ENCODE peak calls at places on chromosomes 3 and 15, in four cellular contexts. M is SK-N-SH, S is left lung, W is AG09309. N is an unnamed sample.

GRCh38 chr3:171192176-171192854 is 165.8 kb upstream of the SLC2A2 start:
- DNase-seq in M (no peak), S (no peak), W (peak), N (peak)

GRCh38 chr3:112053229-112053628 is 18.7 kb downstream of the TMPRSS7 start:
- DNase-seq in M (no peak), W (no peak), S (no peak), N (no peak)

GRCh38 chr15:68646751-68647150 is 68.0 kb downstream of the CORO2B start:
- DNase-seq in S (no peak), M (peak), W (no peak), N (no peak)

GRCh38 chr3:181969925-181970324 is 258.2 kb downstream of the SOX2 start:
- DNase-seq in S (no peak), W (no peak), M (no peak), N (no peak)

GRCh38 chr15:66241886-66242285 is 11.7 kb downstream of the MEGF11 start:
- DNase-seq in M (no peak), W (no peak), S (no peak), N (no peak)

GRCh38 chr3:48429416-48430358 is at the start of gene PLXNB1:
- DNase-seq in S (peak), M (peak), W (no peak), N (peak)

GRCh38 chr15:35857812-35858211 is 311.8 kb upstream of the DPH6 start:
- DNase-seq in W (no peak), M (no peak), S (no peak), N (no peak)

GRCh38 chr3:158470944-158471638 is 99.9 kb upstream of the MLF1 start:
- DNase-seq in W (no peak), M (no peak), S (no peak), N (no peak)

GRCh38 chr3:140170612-140171011 is 235.6 kb downstream of the CLSTN2 start:
- DNase-seq in S (no peak), W (no peak), M (no peak), N (no peak)

GRCh38 chr3:12916159-12916558 is 74.8 kb upstream of the RPL32 start:
- DNase-seq in W (no peak), M (no peak), S (no peak), N (no peak)

GRCh38 chr15:53218996-53219580 is 429.0 kb upstream of the ONECUT1 start:
- DNase-seq in S (no peak), W (no peak), M (no peak), N (no peak)

GRCh38 chr3:13665582-13666226 is 116.8 kb downstream of the FBLN2 start:
- DNase-seq in S (no peak), M (no peak), W (no peak), N (no peak)

GRCh38 chr3:10265833-10266232 is 17.6 kb downstream of the TATDN2 start:
- DNase-seq in M (no peak), S (no peak), W (no peak), N (no peak)

GRCh38 chr15:66644815-66645345 is 57.2 kb upstream of the SMAD6 start:
- DNase-seq in W (no peak), S (no peak), M (no peak), N (no peak)

GRCh38 chr3:55269096-55269495 is 218.0 kb downstream of the WNT5A start:
- DNase-seq in W (no peak), M (no peak), S (no peak), N (no peak)

GRCh38 chr15:72982750-72983149 is 69.5 kb upstream of the NEO1 start:
- DNase-seq in W (no peak), S (no peak), M (no peak), N (no peak)

GRCh38 chr3:157541506-157542236 is 38.5 kb upstream of the VEPH1 start:
- DNase-seq in W (no peak), M (no peak), S (no peak), N (no peak)

GRCh38 chr3:56958879-56959607 is 101.4 kb upstream of the SPATA12 start:
- DNase-seq in S (no peak), M (no peak), W (no peak), N (no peak)

GRCh38 chr3:76700323-76700722 is 339.6 kb upstream of the ROBO2 start:
- DNase-seq in S (no peak), M (no peak), W (no peak), N (no peak)

GRCh38 chr3:188348445-188349244 is 194.7 kb downstream of the LPP start:
- DNase-seq in S (peak), W (peak), M (no peak), N (peak)

GRCh38 chr15:87142096-87142495 is 1062.4 kb downstream of the AGBL1 start:
- DNase-seq in M (no peak), W (no peak), S (no peak), N (peak)

DNA sequence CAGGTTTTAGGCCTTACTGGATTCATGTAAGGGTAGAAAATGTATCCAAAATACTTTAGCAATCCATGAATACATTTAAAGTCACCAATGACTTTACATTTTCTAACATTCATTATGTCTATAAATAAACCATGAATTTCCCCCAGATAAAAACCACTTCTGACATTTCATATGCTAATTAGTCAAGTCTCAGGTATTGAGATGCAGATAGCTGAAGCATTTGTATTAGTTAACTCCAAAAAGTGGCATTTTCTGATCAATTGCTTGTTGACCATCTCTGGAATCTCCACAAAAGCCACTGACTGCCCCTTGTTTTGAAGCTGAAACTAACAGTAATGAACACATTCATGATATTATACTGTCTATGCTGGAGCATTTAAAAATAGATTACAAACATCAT is 68.4 kb upstream of the RAP2B start:
- DNase-seq in M (no peak), W (no peak), S (no peak), N (no peak)
- TF ChIP-seq CTCF in M (no peak), W (no peak), S (no peak), N (no peak)

DNA sequence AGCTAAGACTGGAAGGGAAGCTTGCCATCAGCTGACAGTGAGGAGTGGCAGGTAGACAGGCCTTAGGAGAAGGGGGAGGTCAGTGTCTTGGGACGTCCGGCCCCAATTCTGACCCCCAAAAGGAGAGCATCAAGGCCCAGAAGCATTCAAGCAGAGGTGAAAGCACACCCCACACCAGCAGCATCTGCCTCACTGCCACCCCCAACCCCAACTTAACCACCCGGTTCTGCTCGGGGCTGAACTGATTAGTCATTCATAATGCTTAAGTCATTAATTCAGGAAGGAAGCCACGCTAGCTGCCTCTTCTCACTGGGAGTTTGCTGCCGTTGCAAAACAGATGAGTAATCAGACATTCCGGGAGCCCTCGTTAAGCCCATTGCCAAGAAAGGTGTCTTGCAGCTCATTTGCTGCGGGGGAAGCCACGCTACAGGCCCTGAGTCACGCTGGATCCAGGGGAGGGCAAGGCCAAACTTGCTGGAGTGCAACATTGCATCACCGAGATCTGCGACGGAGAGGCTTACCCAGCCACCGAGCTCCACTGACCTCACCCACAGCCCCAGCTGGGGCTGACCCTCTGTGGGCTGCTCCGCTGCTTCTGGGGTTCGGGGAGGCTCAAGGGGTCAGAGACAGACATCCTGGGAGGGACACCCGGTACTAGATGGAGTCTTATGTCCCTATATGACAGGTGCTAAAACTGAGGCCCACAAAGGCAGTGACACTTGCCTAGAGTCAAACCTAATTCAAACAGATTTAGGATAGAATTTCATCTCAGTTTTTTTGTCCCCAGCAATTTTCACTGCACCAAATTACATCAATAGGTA is 46.4 kb upstream of the HES1 start:
- DNase-seq in M (no peak), S (peak), W (peak), N (peak)
- H3K4me3 ChIP-seq in M (no peak), S (no peak), W (no peak), N (no peak)

GRCh38 chr15:44811347-44811746 is 75.0 kb downstream of the TRIM69 start:
- DNase-seq in M (no peak), S (no peak), W (no peak), N (no peak)

GRCh38 chr15:44812029-44812517 is 75.7 kb downstream of the TRIM69 start:
- DNase-seq in S (no peak), M (no peak), W (no peak), N (no peak)

GRCh38 chr15:44808557-44808956 is 72.2 kb downstream of the TRIM69 start:
- DNase-seq in W (no peak), M (no peak), S (no peak), N (no peak)

GRCh38 chr15:44810237-44810636 is 73.9 kb downstream of the TRIM69 start:
- DNase-seq in S (no peak), M (no peak), W (no peak), N (no peak)

DNA sequence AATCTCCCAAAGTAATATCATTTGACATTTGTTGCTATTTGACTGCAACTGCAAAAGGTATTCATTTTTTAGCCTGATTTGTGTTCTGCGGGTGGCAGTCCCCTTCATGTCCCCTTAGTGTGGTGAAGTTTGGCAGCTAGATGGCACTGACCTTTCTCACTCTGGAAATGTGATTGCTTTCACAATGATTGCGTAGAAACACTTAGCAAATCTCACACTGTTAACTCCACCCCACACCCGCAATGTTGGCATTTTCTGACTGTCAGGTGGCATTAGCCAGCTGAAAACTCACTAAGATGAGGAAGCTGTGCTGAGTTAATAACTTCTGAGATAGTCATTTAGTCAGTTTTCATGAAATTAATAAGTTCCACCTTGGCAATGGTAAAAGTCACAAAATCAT is 76.9 kb downstream of the TRIM69 start:
- DNase-seq in S (peak), W (no peak), M (no peak), N (no peak)
- TF ChIP-seq CTCF in S (no peak), W (no peak), M (no peak), N (no peak)

DNA sequence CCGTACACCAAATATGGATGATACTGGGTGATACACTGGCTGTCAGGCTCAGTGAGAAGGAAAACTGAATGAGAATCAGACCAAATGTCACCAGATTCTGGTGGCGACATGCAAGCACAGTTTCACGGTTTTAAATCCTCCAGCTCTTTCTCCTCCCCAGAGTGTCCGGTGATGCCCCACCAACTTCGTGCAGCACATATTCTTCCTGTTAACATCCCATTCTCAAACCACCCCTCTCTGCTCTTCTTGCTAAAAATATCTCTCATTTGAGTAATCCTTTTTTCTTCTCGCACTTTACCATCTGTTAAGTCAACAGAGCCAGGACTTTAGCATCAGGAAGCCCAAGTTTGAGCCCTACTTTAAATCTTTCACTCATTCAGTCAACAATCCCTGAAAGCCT is 68.1 kb upstream of the VGLL4 start:
- DNase-seq in M (no peak), S (no peak), W (no peak), N (no peak)
- H3K4me3 ChIP-seq in M (no peak), S (no peak), W (no peak), N (no peak)

GRCh38 chr3:137792633-137793271 is 28.6 kb downstream of the SOX14 start:
- DNase-seq in S (no peak), M (peak), W (no peak), N (no peak)
- TF ChIP-seq CTCF in S (no peak), M (peak), W (peak), N (peak)

DNA sequence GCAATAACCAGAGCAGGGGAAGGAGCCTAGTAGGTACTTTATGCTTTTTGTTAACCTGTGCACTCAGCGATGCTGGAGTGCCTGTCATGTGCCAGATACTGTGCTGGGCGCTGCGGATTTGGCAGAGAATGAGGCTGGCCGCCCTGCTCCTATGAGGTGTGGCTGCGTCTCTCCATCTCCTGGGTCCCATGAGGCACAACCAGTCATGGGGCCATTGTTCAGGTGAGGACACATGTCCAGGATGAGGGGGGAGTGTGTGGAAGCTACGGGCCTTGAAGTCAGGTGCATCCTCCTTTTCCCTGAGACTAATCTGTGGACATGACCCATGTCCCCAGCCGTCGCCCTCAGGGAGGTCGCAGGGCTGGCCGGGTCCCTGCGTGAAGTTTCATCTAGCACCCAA is 963 bp upstream of the TXNRD3 start:
- DNase-seq in W (no peak), M (no peak), S (no peak), N (no peak)
- H3K4me3 ChIP-seq in W (no peak), M (no peak), S (no peak), N (no peak)

GRCh38 chr3:150372320-150373118 is 35.6 kb upstream of the TSC22D2 start:
- DNase-seq in M (no peak), W (no peak), S (no peak), N (no peak)
- TF ChIP-seq CTCF in M (peak), W (peak), S (no peak), N (peak)

DNA sequence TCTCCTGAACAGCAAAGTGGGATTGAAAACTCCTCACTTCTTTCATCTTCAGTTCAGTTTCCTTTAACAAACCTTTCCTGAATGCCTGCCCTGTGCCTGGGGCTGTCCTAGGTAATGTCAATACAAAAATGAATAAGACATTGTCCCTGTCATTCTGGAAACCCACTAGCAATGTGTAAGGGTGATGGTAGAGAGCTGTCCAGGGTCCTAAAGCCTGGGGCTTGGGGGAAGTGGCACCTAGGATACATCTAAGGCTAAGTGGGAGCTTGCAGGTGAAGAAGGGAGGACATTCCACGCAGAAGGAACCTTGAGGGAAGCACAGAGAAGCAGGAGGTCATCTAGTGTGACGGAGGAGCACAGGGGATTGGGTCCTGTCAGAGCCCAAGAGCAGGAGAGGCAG is 212.7 kb upstream of the PPP2R3A start:
- DNase-seq in S (no peak), M (no peak), W (no peak), N (no peak)
- H3K4me3 ChIP-seq in S (no peak), M (no peak), W (no peak), N (no peak)

GRCh38 chr15:92811514-92811913 is 88.6 kb upstream of the CHD2 start:
- DNase-seq in W (no peak), M (no peak), S (peak), N (no peak)

GRCh38 chr15:92812271-92812670 is 87.9 kb upstream of the CHD2 start:
- DNase-seq in S (peak), W (no peak), M (no peak), N (no peak)

GRCh38 chr15:92809880-92810361 is 90.2 kb upstream of the CHD2 start:
- DNase-seq in S (peak), W (no peak), M (no peak), N (no peak)

GRCh38 chr15:92809064-92809879 is 90.9 kb upstream of the CHD2 start:
- DNase-seq in W (peak), S (peak), M (peak), N (no peak)

GRCh38 chr15:92810418-92811138 is 89.5 kb upstream of the CHD2 start:
- DNase-seq in M (no peak), S (peak), W (no peak), N (no peak)
- TF ChIP-seq CTCF in M (no peak), S (no peak), W (no peak), N (no peak)

N was measured in retinal pigment epithelial cell.